ENCODE peak calls at places on chromosomes 13 and 19, in five cellular contexts. P, G, C, D and Z are unnamed samples.

GRCh38 chr13:98301721-98302120 is 124.7 kb upstream of the RNF113B start:
- DNase-seq in G (no peak), D (peak), P (no peak), C (peak), Z (no peak)

GRCh38 chr13:103282571-103283450 is 216.6 kb upstream of the SLC10A2 start:
- DNase-seq in D (peak), G (peak), C (peak), P (peak), Z (no peak)

GRCh38 chr19:18089726-18090125 is 3.0 kb upstream of the IL12RB1 start:
- DNase-seq in G (no peak), C (no peak), P (no peak), D (no peak), Z (no peak)

GRCh38 chr19:51066816-51067215 is 1.9 kb upstream of the KLK13 start:
- DNase-seq in G (no peak), D (no peak), P (no peak), C (no peak), Z (no peak)

GRCh38 chr13:32086366-32086765 is 54.8 kb downstream of the FRY start:
- DNase-seq in C (peak), G (no peak), D (no peak), P (no peak), Z (no peak)

GRCh38 chr19:47239610-47240296 is 8.8 kb upstream of the BBC3 start:
- DNase-seq in D (peak), C (peak), P (peak), G (peak), Z (peak)

GRCh38 chr13:50635504-50635903 is 208.0 kb downstream of the DLEU7 start:
- DNase-seq in G (peak), P (peak), C (no peak), D (peak), Z (no peak)

GRCh38 chr13:37870489-37870845 is 895 bp upstream of the TRPC4 start:
- DNase-seq in D (no peak), C (no peak), P (no peak), G (no peak), Z (no peak)

GRCh38 chr19:5046339-5047039 is 77.6 kb downstream of the KDM4B start:
- DNase-seq in P (peak), D (peak), C (peak), G (peak), Z (no peak)

GRCh38 chr19:6769006-6769637 is 1.9 kb upstream of the SH2D3A start:
- DNase-seq in G (no peak), D (peak), C (no peak), P (peak), Z (peak)

GRCh38 chr13:94382520-94382919 is 97.0 kb downstream of the DCT start:
- DNase-seq in G (no peak), C (no peak), P (no peak), D (no peak), Z (no peak)

GRCh38 chr19:50384685-50385535 is 763 bp downstream of the POLD1 start:
- DNase-seq in D (peak), C (peak), P (peak), G (peak), Z (peak)

GRCh38 chr19:3132971-3133792 is 2.7 kb upstream of the GNA15 start:
- DNase-seq in C (peak), P (peak), D (peak), G (no peak), Z (peak)

GRCh38 chr19:29831041-29831548 is 19.3 kb downstream of the CCNE1 start:
- DNase-seq in P (peak), G (peak), C (no peak), D (peak), Z (no peak)

GRCh38 chr13:22357132-22357531 is 686.3 kb downstream of the FGF9 start:
- DNase-seq in G (no peak), D (no peak), C (no peak), P (no peak), Z (no peak)

GRCh38 chr13:20247403-20247802 is 15.3 kb upstream of the GJB6 start:
- DNase-seq in D (no peak), C (no peak), P (no peak), G (no peak), Z (no peak)

GRCh38 chr19:44846455-44847143 is 502 bp downstream of the NECTIN2 start:
- DNase-seq in P (peak), C (peak), D (peak), G (peak), Z (peak)

DNA sequence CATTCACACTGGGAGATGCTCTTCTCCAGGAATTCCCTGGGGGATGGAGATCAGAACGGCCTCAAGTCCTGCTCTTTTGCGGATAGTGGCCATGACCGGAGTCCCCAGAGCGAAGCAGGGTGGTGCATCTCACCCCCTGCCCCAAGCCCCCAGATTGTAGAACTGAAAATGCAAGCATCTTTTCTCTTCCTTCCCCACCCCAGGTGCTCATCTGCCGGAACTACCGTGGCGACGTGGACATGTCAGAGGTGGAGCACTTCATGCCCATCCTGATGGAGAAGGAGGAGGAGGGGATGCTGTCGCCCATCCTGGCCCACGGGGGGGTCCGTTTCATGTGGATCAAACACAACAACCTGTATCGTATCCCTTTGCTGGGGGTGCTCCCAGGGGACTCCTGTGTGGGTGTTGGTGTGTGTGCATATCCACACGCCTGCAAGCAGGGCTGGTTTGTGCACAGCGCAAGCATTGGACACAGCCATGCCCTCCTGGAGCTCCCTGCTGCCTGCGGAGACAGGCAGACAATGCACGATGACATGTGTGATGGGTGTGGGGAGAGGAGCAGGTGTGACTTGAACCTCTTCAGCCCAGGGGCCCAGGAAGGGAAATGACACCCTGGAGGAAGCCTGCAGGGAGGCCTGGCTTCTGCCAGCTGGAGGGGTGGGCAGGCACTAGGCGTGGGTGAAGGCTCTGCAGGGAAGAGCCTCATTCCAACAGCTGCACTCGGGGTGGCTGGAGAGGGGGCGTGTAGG is 5.7 kb downstream of the AP1M1 start:
- DNase-seq in D (no peak), G (no peak), C (no peak), P (no peak), Z (no peak)
- H3K4me3 ChIP-seq in D (no peak), G (no peak), C (no peak), P (no peak), Z (no peak)

DNA sequence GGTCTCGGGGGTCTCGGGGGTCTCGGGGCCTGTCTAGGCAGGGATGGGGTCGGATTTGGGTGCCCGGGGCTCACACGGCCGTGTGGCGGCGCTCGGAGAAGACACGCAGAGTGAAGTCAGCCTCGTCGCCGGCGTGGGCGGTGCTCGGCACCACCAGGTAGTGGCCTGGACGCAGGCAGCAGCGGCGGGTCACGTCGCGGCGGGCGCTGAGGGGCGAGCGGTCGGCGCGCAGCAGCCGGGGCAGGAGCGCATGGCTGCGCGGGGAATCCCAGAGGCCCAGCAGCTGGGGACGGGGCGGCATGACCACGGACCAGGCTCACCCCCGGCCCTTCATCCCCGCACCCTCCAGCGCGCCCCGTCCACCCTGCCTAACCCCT is 8.2 kb downstream of the CAPN12 start:
- DNase-seq in P (no peak), G (no peak), D (peak), C (peak), Z (peak)
- H3K4me3 ChIP-seq in P (peak), G (peak), D (no peak), C (no peak), Z (peak)

DNA sequence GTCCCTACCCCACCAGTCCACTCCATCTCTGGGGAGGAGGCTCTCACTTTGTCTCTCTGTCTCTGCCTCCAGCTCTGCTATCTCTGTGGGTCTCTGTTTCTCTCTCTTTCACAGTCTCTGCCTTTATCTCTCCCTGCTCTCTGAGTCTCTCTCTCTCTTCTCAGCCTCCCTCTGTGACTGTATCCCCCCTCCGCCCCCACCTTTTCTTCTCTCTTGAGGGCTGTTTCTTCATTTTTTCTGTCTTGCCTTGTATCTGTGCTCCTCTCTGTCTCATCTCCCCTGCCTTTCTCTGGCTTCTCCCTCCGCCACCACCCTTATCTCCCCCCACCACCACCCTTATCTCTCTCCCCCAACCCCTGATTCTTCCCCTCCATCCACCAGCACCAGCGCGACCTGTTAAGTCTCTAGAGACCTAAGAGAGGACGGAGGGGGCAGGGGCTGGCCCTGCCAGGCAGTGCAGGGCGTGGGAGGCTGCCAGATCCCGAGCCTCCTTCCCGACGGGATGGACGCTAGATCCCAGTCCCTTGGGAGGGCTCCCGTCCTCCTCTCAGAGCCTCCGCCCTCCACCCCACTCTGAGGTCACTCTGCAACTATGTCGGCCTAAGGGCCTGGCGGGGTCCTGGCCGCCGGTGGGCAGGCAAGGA is 1.0 kb downstream of the AXL start:
- DNase-seq in D (peak), G (peak), C (peak), P (peak), Z (no peak)
- H3K4me3 ChIP-seq in D (peak), G (peak), C (peak), P (peak), Z (peak)

DNA sequence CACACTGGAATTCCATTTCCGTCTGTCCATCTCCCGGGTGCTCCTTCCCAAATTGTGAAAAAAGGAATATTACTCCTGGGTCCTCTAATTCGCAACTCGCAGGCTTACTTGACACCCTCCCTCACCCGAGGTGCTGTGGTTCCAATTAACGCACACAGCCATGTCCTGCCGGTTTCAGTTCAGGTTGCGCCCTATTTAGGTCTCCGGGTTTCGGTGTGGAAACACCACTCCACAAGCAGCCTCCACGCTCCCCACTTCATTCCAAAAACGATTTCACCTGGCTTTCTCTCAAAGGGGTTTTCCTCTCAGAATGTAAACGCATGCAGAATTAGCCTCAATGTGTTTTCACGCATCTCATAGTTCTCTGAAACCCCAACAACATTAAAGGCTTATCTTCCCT is 37.9 kb downstream of the NAXD start:
- DNase-seq in C (no peak), G (no peak), D (no peak), P (no peak), Z (no peak)
- H3K4me3 ChIP-seq in C (no peak), G (no peak), D (no peak), P (no peak), Z (no peak)